ENCODE peak calls at places on chromosomes 2 and 18, in seven cellular contexts. Q is K562, B is DMS153, I is foreskin fibroblast, E is left ventricle myocardium inferior, T is endothelial cell, L is HCEC 1CT. U is an unnamed sample.

GRCh38 chr2:183125659-183126341 is 1.6 kb downstream of the NUP35 start:
- DNase-seq in E (no peak), Q (no peak), I (no peak), L (no peak), T (no peak), B (no peak), U (no peak)

GRCh38 chr2:10056439-10056838 is 13.1 kb downstream of the KLF11 start:
- DNase-seq in I (no peak), Q (no peak), L (no peak), T (no peak), E (no peak), B (no peak), U (no peak)

GRCh38 chr2:123513351-123513750 is 511.7 kb upstream of the CNTNAP5 start:
- DNase-seq in I (peak), E (no peak), T (no peak), Q (no peak), L (no peak), B (peak), U (no peak)

GRCh38 chr2:188601391-188601790 is 309.7 kb downstream of the GULP1 start:
- DNase-seq in T (no peak), B (no peak), Q (no peak), I (no peak), E (no peak), L (no peak), U (no peak)

GRCh38 chr2:101341901-101342624 is 33.6 kb upstream of the RNF149 start:
- DNase-seq in E (peak), T (peak), Q (peak), L (peak), B (peak), I (peak), U (peak)

GRCh38 chr2:72937356-72937669 is 20.0 kb downstream of the EMX1 start:
- DNase-seq in E (no peak), B (no peak), T (no peak), Q (no peak), I (peak), L (no peak), U (no peak)

GRCh38 chr18:73724908-73725307 is 422.7 kb downstream of the FBXO15 start:
- DNase-seq in L (no peak), T (no peak), I (peak), Q (no peak), E (no peak), B (no peak), U (no peak)

GRCh38 chr18:56233595-56233994 is 404.8 kb downstream of the TXNL1 start:
- DNase-seq in L (peak), I (peak), B (no peak), Q (no peak), E (no peak), T (no peak), U (peak)

GRCh38 chr2:30147196-30147714 is 448 bp downstream of the YPEL5 start:
- DNase-seq in Q (peak), L (no peak), I (no peak), B (no peak), E (peak), T (peak), U (no peak)

GRCh38 chr2:216389565-216389964 is 17.3 kb upstream of the MARCHF4 start:
- DNase-seq in T (no peak), B (no peak), Q (no peak), L (no peak), E (no peak), I (no peak), U (no peak)

GRCh38 chr18:58668897-58669296 is 2.4 kb upstream of the MALT1 start:
- DNase-seq in L (peak), T (no peak), B (peak), E (no peak), Q (no peak), I (peak), U (no peak)

GRCh38 chr2:70983506-70984227 is 5.2 kb downstream of the ANKRD53 start:
- DNase-seq in Q (no peak), L (no peak), E (no peak), T (no peak), B (no peak), I (no peak), U (no peak)

GRCh38 chr2:1605659-1606400 is 138.5 kb downstream of the PXDN start:
- DNase-seq in I (peak), T (no peak), E (peak), Q (no peak), B (no peak), L (peak), U (no peak)

GRCh38 chr2:143482761-143483160 is 353.5 kb downstream of the ARHGAP15 start:
- DNase-seq in B (no peak), I (no peak), Q (no peak), T (no peak), E (no peak), L (no peak), U (no peak)

GRCh38 chr2:132589060-132589765 is 80.8 kb downstream of the LYPD1 start:
- DNase-seq in T (no peak), L (no peak), B (no peak), Q (no peak), I (no peak), E (no peak), U (no peak)

GRCh38 chr2:142973160-142973821 is 95.8 kb downstream of the KYNU start:
- DNase-seq in B (no peak), I (peak), T (no peak), E (no peak), Q (no peak), L (peak), U (no peak)

GRCh38 chr2:49643149-49643548 is 488.8 kb upstream of the FSHR start:
- DNase-seq in E (no peak), T (no peak), I (no peak), B (no peak), Q (no peak), L (no peak), U (no peak)

GRCh38 chr2:86223682-86224560 is 24.7 kb downstream of the MRPL35 start:
- DNase-seq in Q (no peak), I (peak), E (no peak), B (no peak), T (no peak), L (peak), U (no peak)

GRCh38 chr2:127068351-127068741 is 38.6 kb downstream of the BIN1 start:
- DNase-seq in T (no peak), L (no peak), E (no peak), I (no peak), Q (no peak), B (no peak), U (no peak)

GRCh38 chr2:66364495-66364992 is 70.4 kb upstream of the MEIS1 start:
- DNase-seq in T (no peak), E (peak), Q (no peak), L (peak), B (no peak), I (peak), U (peak)

GRCh38 chr2:72949642-72950041 is 32.3 kb downstream of the EMX1 start:
- DNase-seq in I (no peak), E (no peak), Q (no peak), L (no peak), B (no peak), T (no peak), U (no peak)

GRCh38 chr2:143728498-143728897 is 599.3 kb downstream of the ARHGAP15 start:
- DNase-seq in Q (no peak), L (no peak), T (no peak), B (no peak), E (no peak), I (no peak), U (no peak)

GRCh38 chr2:95323347-95324155 is 26.4 kb downstream of the KCNIP3 start:
- DNase-seq in B (no peak), L (peak), Q (peak), E (no peak), I (peak), T (peak), U (no peak)

GRCh38 chr2:68879296-68879695 is 8.1 kb upstream of the BMP10 start:
- DNase-seq in B (no peak), E (no peak), T (no peak), I (no peak), L (no peak), Q (no peak), U (peak)

GRCh38 chr18:78610646-78611045 is 369.0 kb upstream of the SALL3 start:
- DNase-seq in B (no peak), T (no peak), L (no peak), I (no peak), Q (no peak), E (no peak), U (no peak)

GRCh38 chr2:54516842-54517241 is 60.7 kb downstream of the SPTBN1 start:
- DNase-seq in B (no peak), E (no peak), Q (no peak), L (no peak), I (no peak), T (no peak), U (no peak)

GRCh38 chr2:109644571-109645275 is 30.6 kb downstream of the SOWAHC start:
- DNase-seq in E (peak), Q (no peak), L (no peak), T (no peak), B (peak), I (peak), U (no peak)

GRCh38 chr2:31997653-31998052 is 13.2 kb downstream of the MEMO1 start:
- DNase-seq in I (no peak), B (no peak), L (no peak), T (no peak), E (no peak), Q (no peak), U (no peak)

GRCh38 chr2:66897181-66897580 is 462.3 kb downstream of the MEIS1 start:
- DNase-seq in Q (no peak), T (no peak), L (peak), E (no peak), I (peak), B (no peak), U (no peak)

GRCh38 chr2:231929961-231930600 is 3.9 kb upstream of the NPPC start:
- DNase-seq in Q (peak), I (peak), L (peak), B (no peak), T (no peak), E (peak), U (no peak)

GRCh38 chr18:29164020-29164706 is 987.2 kb upstream of the CDH2 start:
- DNase-seq in B (no peak), E (no peak), T (no peak), I (peak), Q (no peak), L (peak), U (peak)

GRCh38 chr2:37590119-37590571 is 81.3 kb downstream of the CDC42EP3 start:
- DNase-seq in I (peak), B (no peak), T (no peak), L (peak), Q (no peak), E (no peak), U (peak)

GRCh38 chr2:144454466-144455287 is 65.2 kb downstream of the ZEB2 start:
- DNase-seq in E (no peak), B (no peak), T (no peak), Q (no peak), I (peak), L (peak), U (no peak)

U was measured in HS-27A.